ENCODE peak calls at places on chromosomes 3 and 15, in eight cellular contexts. X, C, T, A, Q, B, H and S are unnamed samples.

GRCh38 chr3:70855139-70855538 is 542.7 kb upstream of the MDFIC2 start:
- DNase-seq in X (no peak), T (no peak), C (no peak), B (no peak), H (no peak), A (no peak), Q (peak; percentile 47), S (no peak)

GRCh38 chr3:151135548-151136337 is 50.3 kb downstream of the MED12L start:
- DNase-seq in B (no peak), H (no peak), C (peak; percentile 40), T (no peak), A (peak; percentile 66), X (no peak), Q (no peak), S (no peak)

GRCh38 chr15:28178290-28178689 is 79.2 kb upstream of the OCA2 start:
- DNase-seq in Q (peak; percentile 22), X (no peak), A (no peak), H (no peak), T (no peak), C (no peak), B (no peak), S (no peak)

GRCh38 chr3:13240928-13241618 is 167.8 kb upstream of the IQSEC1 start:
- DNase-seq in B (no peak), A (no peak), C (no peak), X (no peak), Q (no peak), T (no peak), H (no peak), S (no peak)

GRCh38 chr15:63923993-63924950 is 90.5 kb upstream of the HERC1 start:
- DNase-seq in H (no peak), X (no peak), A (no peak), Q (no peak), T (no peak), C (no peak), B (no peak), S (no peak)

GRCh38 chr3:114498779-114499370 is 205.0 kb downstream of the TIGIT start:
- DNase-seq in Q (peak; percentile 82), A (no peak), X (no peak), T (no peak), H (no peak), C (peak; percentile 84), B (peak; percentile 75), S (no peak)

GRCh38 chr3:177203689-177204395 is 6.6 kb upstream of the TBL1XR1 start:
- DNase-seq in X (no peak), C (peak; percentile 9), H (no peak), Q (no peak), A (peak; percentile 31), T (no peak), B (no peak), S (no peak)

GRCh38 chr3:93988283-93988682 is 8.3 kb downstream of the ARL13B start:
- DNase-seq in T (no peak), Q (peak; percentile 19), A (no peak), X (no peak), C (no peak), H (no peak), B (no peak), S (no peak)

GRCh38 chr3:107208796-107209195 is 168.4 kb upstream of the CCDC54 start:
- DNase-seq in C (no peak), A (no peak), T (no peak), Q (no peak), H (no peak), B (no peak), X (no peak), S (no peak)

GRCh38 chr3:170523248-170523647 is 62.6 kb downstream of the SLC7A14 start:
- DNase-seq in T (no peak), X (no peak), A (no peak), H (no peak), B (no peak), Q (no peak), C (no peak), S (no peak)

GRCh38 chr3:9122732-9123364 is 126.6 kb downstream of the SRGAP3 start:
- DNase-seq in H (no peak), T (no peak), X (no peak), Q (peak; percentile 4), C (no peak), B (no peak), A (no peak), S (no peak)

GRCh38 chr3:123290962-123291361 is 89.2 kb downstream of the SEC22A start:
- DNase-seq in A (no peak), H (no peak), C (no peak), T (no peak), Q (no peak), X (no peak), B (no peak), S (no peak)

GRCh38 chr15:29090617-29091466 is 178.8 kb downstream of the NSMCE3 start:
- DNase-seq in A (no peak), T (peak; percentile 54), B (peak; percentile 30), H (peak; percentile 10), X (no peak), C (no peak), Q (peak; percentile 39), S (no peak)

GRCh38 chr3:178982138-178982537 is 89.5 kb downstream of the ZMAT3 start:
- DNase-seq in B (no peak), C (no peak), Q (no peak), A (no peak), X (no peak), H (no peak), T (no peak), S (no peak)

GRCh38 chr15:94432279-94432678 is 200.9 kb downstream of the MCTP2 start:
- DNase-seq in A (no peak), Q (no peak), T (no peak), H (no peak), B (no peak), X (no peak), C (no peak), S (peak; percentile 62)

GRCh38 chr3:175702956-175703355 is 843.8 kb downstream of the NAALADL2 start:
- DNase-seq in B (no peak), Q (no peak), X (no peak), H (no peak), A (no peak), T (no peak), C (no peak), S (no peak)

GRCh38 chr3:46662771-46663551 is 30.5 kb downstream of the ALS2CL start:
- DNase-seq in Q (peak; percentile 37), A (no peak), X (peak; percentile 65), H (no peak), T (no peak), B (peak; percentile 49), C (no peak), S (no peak)

GRCh38 chr15:69351333-69351732 is 52.6 kb downstream of the PAQR5 start:
- DNase-seq in X (no peak), A (no peak), T (no peak), H (no peak), C (no peak), Q (no peak), B (no peak), S (no peak)

GRCh38 chr3:35215525-35216500 is 423.5 kb upstream of the ARPP21 start:
- DNase-seq in Q (no peak), B (no peak), C (no peak), T (peak; percentile 53), H (no peak), A (peak; percentile 14), X (no peak), S (no peak)

GRCh38 chr3:105118905-105119304 is 247.8 kb upstream of the ALCAM start:
- DNase-seq in C (peak; percentile 66), B (no peak), Q (peak; percentile 39), A (no peak), H (no peak), T (no peak), X (no peak), S (no peak)

GRCh38 chr3:155110021-155110420 is 29.9 kb downstream of the MME start:
- DNase-seq in H (no peak), X (no peak), A (no peak), Q (no peak), T (no peak), C (no peak), B (no peak), S (no peak)
- H3K27ac ChIP-seq in H (no peak overlapping the region), X (no peak overlapping the region), A (no peak overlapping the region), Q (no peak overlapping the region), T (no peak overlapping the region), C (no peak overlapping the region), B (no peak overlapping the region), S (no peak overlapping the region)

GRCh38 chr15:45654749-45655148 is 19.9 kb downstream of the SQOR start:
- DNase-seq in A (no peak), B (no peak), C (no peak), Q (no peak), T (no peak), H (no peak), X (no peak), S (no peak)

GRCh38 chr15:45657769-45658545 is 23.1 kb downstream of the SQOR start:
- DNase-seq in B (no peak), T (no peak), X (no peak), H (no peak), C (no peak), A (no peak), Q (no peak), S (peak; percentile 60)

GRCh38 chr15:45648521-45649200 is 13.8 kb downstream of the SQOR start:
- DNase-seq in T (no peak), Q (peak; percentile 57), H (no peak), X (no peak), B (peak; percentile 69), C (peak; percentile 77), A (peak; percentile 57), S (peak; percentile 83)

GRCh38 chr15:45650889-45651525 is 16.2 kb downstream of the SQOR start:
- DNase-seq in X (no peak), Q (no peak), A (peak; percentile 38), B (no peak), T (no peak), H (no peak), C (no peak), S (no peak)

GRCh38 chr15:45653702-45654424 is 19.0 kb downstream of the SQOR start:
- DNase-seq in Q (peak; percentile 58), H (no peak), C (no peak), X (no peak), T (no peak), A (no peak), B (no peak), S (no peak)
- H3K27ac ChIP-seq in Q (no peak overlapping the region), H (peak overlapping the region; percentile 50), C (no peak overlapping the region), X (no peak overlapping the region), T (no peak overlapping the region), A (no peak overlapping the region), B (no peak overlapping the region), S (no peak overlapping the region)

GRCh38 chr3:119580148-119580760 is 962 bp downstream of the ADPRH start:
- DNase-seq in C (no peak), Q (peak; percentile 58), H (no peak), A (no peak), T (no peak), B (peak; percentile 20), X (peak; percentile 34), S (no peak)
- H3K27ac ChIP-seq in C (no peak overlapping the region), Q (peak overlapping the region; percentile 64), H (peak overlapping the region; percentile 53), A (peak overlapping the region; percentile 82), T (peak overlapping the region; percentile 96), B (peak overlapping the region; percentile 92), X (peak overlapping the region; percentile 92), S (no peak overlapping the region)

DNA sequence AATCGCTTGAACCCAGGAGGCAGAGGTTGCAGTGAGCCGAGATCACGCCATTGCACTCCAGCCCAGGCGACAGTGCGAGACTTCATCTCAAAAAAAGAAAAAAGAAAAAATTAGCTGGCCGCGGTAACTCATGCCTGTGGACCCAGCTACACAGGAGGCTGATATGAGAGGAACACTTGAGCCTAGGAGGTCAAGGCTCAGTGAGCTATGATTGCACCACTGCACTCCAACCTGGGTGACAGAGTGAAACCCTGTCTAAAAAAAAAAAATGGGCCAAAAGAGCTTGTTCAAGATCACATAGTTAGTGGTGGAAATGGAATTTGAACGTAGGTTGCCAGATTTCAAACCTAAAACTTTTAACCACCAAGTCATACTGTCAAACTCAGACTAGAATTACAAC is 46.2 kb upstream of the PPP4R2 start:
- DNase-seq in H (no peak), T (no peak), A (no peak), X (no peak), Q (no peak), B (no peak), C (no peak), S (no peak)
- H3K27ac ChIP-seq in H (no peak overlapping the region), T (no peak overlapping the region), A (no peak overlapping the region), X (no peak overlapping the region), Q (no peak overlapping the region), B (no peak overlapping the region), C (no peak overlapping the region), S (no peak overlapping the region)